ENCODE peak calls at places on chromosomes 6 and 20, in seven cellular contexts. J is ovary, Y is heart left ventricle, X is A673, T is adrenal gland, V is mesendoderm, C is HCT116. U is an unnamed sample. For H3K4me1, the result is how much of the 10 kb centered on the place peaks cover.

GRCh38 chr6:96899019-96899418 is 1.3 kb upstream of the NDUFAF4 start:
- DNase-seq in J (no peak), Y (no peak), X (peak), T (peak), V (peak), C (peak), U (no peak)

GRCh38 chr6:170129691-170130171 is 161.1 kb downstream of the DLL1 start:
- DNase-seq in J (peak), Y (peak), X (peak), T (peak), V (no peak), C (no peak), U (no peak)

GRCh38 chr6:42702200-42702599 is 20.2 kb downstream of the PRPH2 start:
- DNase-seq in J (no peak), Y (no peak), X (no peak), T (no peak), V (peak), C (peak), U (no peak)

GRCh38 chr20:50224553-50225255 is 34.1 kb downstream of the CEBPB start:
- DNase-seq in J (peak), Y (peak), X (no peak), T (peak), V (peak), C (no peak), U (no peak)

GRCh38 chr6:474454-475185 is 83.1 kb downstream of the IRF4 start:
- DNase-seq in J (no peak), Y (no peak), X (no peak), T (no peak), V (peak), C (no peak), U (no peak)

GRCh38 chr6:14695579-14695978 is 550.3 kb upstream of the JARID2 start:
- DNase-seq in J (no peak), Y (no peak), X (no peak), T (no peak), V (no peak), C (no peak), U (no peak)

GRCh38 chr20:58544301-58544700 is 29.1 kb upstream of the APCDD1L start:
- DNase-seq in J (no peak), Y (no peak), X (no peak), T (no peak), V (peak), C (no peak), U (no peak)

GRCh38 chr6:136066005-136066404 is 184.1 kb downstream of the MTFR2 start:
- DNase-seq in J (no peak), Y (no peak), X (no peak), T (no peak), V (no peak), C (no peak), U (no peak)

GRCh38 chr6:121436966-121437756 is 1.7 kb downstream of the GJA1 start:
- DNase-seq in J (peak), Y (peak), X (peak), T (peak), V (peak), C (no peak), U (no peak)

GRCh38 chr20:59240006-59240405 is 60.4 kb upstream of the EDN3 start:
- DNase-seq in J (no peak), Y (no peak), X (no peak), T (no peak), V (peak), C (no peak), U (no peak)

GRCh38 chr20:39269493-39270217 is 307.5 kb downstream of the DHX35 start:
- DNase-seq in J (no peak), Y (no peak), X (no peak), T (no peak), V (no peak), C (no peak), U (no peak)

GRCh38 chr20:3843490-3843889 is 3.1 kb upstream of the MAVS start:
- DNase-seq in J (no peak), Y (no peak), X (no peak), T (no peak), V (no peak), C (peak), U (no peak)

GRCh38 chr6:168363302-168363701 is 43.7 kb upstream of the DACT2 start:
- DNase-seq in J (no peak), Y (no peak), X (no peak), T (no peak), V (no peak), C (no peak), U (no peak)

GRCh38 chr6:31861919-31862343 is 690 bp downstream of the NEU1 start:
- DNase-seq in J (peak), Y (no peak), X (no peak), T (no peak), V (no peak), C (no peak), U (no peak)

GRCh38 chr6:148746363-148747144 is at the start of gene UST:
- DNase-seq in J (peak), Y (peak), X (peak), T (peak), V (peak), C (peak), U (peak)

GRCh38 chr6:26199773-26200728 is 112.8 kb downstream of the HFE start:
- DNase-seq in J (no peak), Y (peak), X (peak), T (peak), V (no peak), C (peak), U (no peak)

GRCh38 chr20:8755340-8756118 is 313.4 kb upstream of the PLCB4 start:
- DNase-seq in J (no peak), Y (no peak), X (no peak), T (no peak), V (no peak), C (no peak), U (no peak)

GRCh38 chr20:47357296-47358051 is 975 bp upstream of the ZMYND8 start:
- DNase-seq in J (peak), Y (peak), X (peak), T (peak), V (peak), C (peak), U (no peak)

GRCh38 chr6:55917756-55918415 is 42.5 kb upstream of the BMP5 start:
- DNase-seq in J (no peak), Y (no peak), X (peak), T (no peak), V (no peak), C (no peak), U (no peak)

GRCh38 chr6:85496856-85497255 is 47.0 kb downstream of the NT5E start:
- DNase-seq in J (no peak), Y (no peak), X (no peak), T (no peak), V (no peak), C (no peak), U (no peak)

GRCh38 chr20:34949120-34949519 is 6.5 kb downstream of the GSS start:
- DNase-seq in J (no peak), Y (no peak), X (no peak), T (no peak), V (no peak), C (no peak), U (no peak)

GRCh38 chr20:11103866-11104265 is 430.1 kb upstream of the JAG1 start:
- DNase-seq in J (no peak), Y (no peak), X (no peak), T (no peak), V (no peak), C (no peak), U (no peak)

GRCh38 chr20:24695529-24696225 is 226.2 kb downstream of the SYNDIG1 start:
- DNase-seq in J (no peak), Y (peak), X (no peak), T (no peak), V (no peak), C (no peak), U (no peak)

GRCh38 chr6:21392177-21392576 is 201.4 kb upstream of the SOX4 start:
- DNase-seq in J (no peak), Y (no peak), X (no peak), T (no peak), V (no peak), C (no peak), U (no peak)

GRCh38 chr6:105601541-105602174 is 198.8 kb upstream of the PREP start:
- DNase-seq in J (peak), Y (peak), X (no peak), T (peak), V (peak), C (no peak), U (no peak)

GRCh38 chr6:50868466-50868865 is 49.8 kb downstream of the TFAP2B start:
- DNase-seq in J (no peak), Y (no peak), X (no peak), T (no peak), V (peak), C (no peak), U (no peak)

GRCh38 chr20:15656124-15656523 is 917.1 kb downstream of the KIF16B start:
- DNase-seq in J (no peak), Y (no peak), X (no peak), T (no peak), V (no peak), C (no peak), U (no peak)

GRCh38 chr6:105135056-105135455 is 44.8 kb downstream of the POPDC3 start:
- DNase-seq in J (no peak), Y (no peak), X (peak), T (no peak), V (peak), C (no peak), U (no peak)

GRCh38 chr20:16437387-16437990 is 135.8 kb downstream of the KIF16B start:
- DNase-seq in J (no peak), Y (no peak), X (no peak), T (no peak), V (no peak), C (no peak), U (no peak)

GRCh38 chr20:30811896-30812671 is 445.4 kb upstream of the DEFB115 start:
- DNase-seq in J (no peak), Y (no peak), X (no peak), T (peak), V (peak), C (no peak), U (no peak)

GRCh38 chr6:21539621-21540100 is 53.9 kb upstream of the SOX4 start:
- DNase-seq in J (no peak), Y (no peak), X (no peak), T (no peak), V (peak), C (no peak), U (no peak)

GRCh38 chr6:157460182-157460999 is 79.4 kb downstream of the ZDHHC14 start:
- DNase-seq in J (no peak), Y (no peak), X (no peak), T (no peak), V (no peak), C (no peak), U (no peak)

GRCh38 chr6:42710316-42710715 is 12.1 kb downstream of the PRPH2 start:
- DNase-seq in J (no peak), Y (no peak), X (no peak), T (no peak), V (peak), C (no peak), U (no peak)

DNA sequence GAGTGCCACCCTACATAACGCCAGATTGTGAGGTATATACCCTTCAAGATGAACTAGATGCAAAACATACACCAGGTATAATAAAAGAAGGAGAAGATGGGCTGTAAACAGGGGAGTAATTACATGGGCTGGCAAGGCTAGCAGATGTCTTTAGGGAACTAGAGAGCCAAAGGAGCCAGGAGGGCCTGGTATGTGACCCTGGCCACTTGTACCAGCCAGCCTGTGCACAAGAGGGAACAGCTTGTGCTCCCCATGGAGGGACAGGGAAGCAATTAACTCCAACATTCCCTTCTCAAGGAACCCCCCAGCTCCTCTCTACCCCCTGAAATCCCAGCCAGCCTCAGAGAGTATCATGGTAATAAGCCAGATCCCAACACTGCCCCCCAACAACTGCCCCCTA is 139.9 kb downstream of the HIVEP2 start:
- DNase-seq in J (no peak), Y (no peak), X (no peak), T (no peak), V (no peak), C (no peak), U (no peak)
- H3K4me1 ChIP-seq in J (under half), Y (under half), X (under half), T (under half), V (under half), C (under half), U (under half)

GRCh38 chr20:37647946-37648345 is 45.9 kb upstream of the CTNNBL1 start:
- DNase-seq in J (no peak), Y (no peak), X (no peak), T (no peak), V (no peak), C (no peak), U (no peak)

GRCh38 chr20:37651932-37652331 is 41.9 kb upstream of the CTNNBL1 start:
- DNase-seq in J (no peak), Y (no peak), X (peak), T (no peak), V (peak), C (peak), U (peak)

GRCh38 chr20:37649635-37650244 is 44.1 kb upstream of the CTNNBL1 start:
- DNase-seq in J (no peak), Y (no peak), X (no peak), T (no peak), V (no peak), C (no peak), U (no peak)

GRCh38 chr20:37650661-37651060 is 43.2 kb upstream of the CTNNBL1 start:
- DNase-seq in J (no peak), Y (no peak), X (no peak), T (no peak), V (no peak), C (no peak), U (no peak)

GRCh38 chr20:37649017-37649416 is 44.8 kb upstream of the CTNNBL1 start:
- DNase-seq in J (no peak), Y (no peak), X (no peak), T (peak), V (no peak), C (no peak), U (no peak)
- H3K4me3 ChIP-seq in J (no peak), Y (no peak), X (no peak), T (no peak), V (no peak), C (no peak), U (no peak)

GRCh38 chr6:13450628-13451027 is 36.8 kb downstream of the GFOD1 start:
- DNase-seq in J (no peak), Y (no peak), X (no peak), T (no peak), V (no peak), C (no peak), U (no peak)
- H3K4me1 ChIP-seq in J (under half), Y (half or more), X (under half), T (under half), V (under half), C (under half), U (under half)

DNA sequence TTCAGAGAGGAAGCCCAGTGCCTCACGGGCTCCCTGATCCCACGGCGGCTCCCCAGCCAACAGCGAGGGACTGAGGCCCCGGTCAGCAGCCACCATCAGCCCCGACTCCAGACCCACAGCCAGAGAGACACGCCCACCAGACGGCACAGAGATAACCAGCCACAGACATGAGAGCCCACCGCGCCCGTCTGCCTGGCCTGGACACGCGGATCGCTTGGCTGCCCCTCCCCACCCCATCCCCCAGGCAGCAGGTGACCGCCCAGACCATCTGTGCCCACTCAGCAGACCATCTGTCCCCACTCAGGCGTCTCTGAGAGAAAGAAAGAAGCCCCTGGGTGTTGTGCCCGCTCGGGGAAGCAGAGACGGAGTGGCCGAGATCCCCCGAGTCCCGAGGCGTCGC is 55.5 kb upstream of the CHRNA4 start:
- DNase-seq in J (no peak), Y (no peak), X (no peak), T (no peak), V (no peak), C (no peak), U (no peak)
- H3K4me3 ChIP-seq in J (no peak), Y (no peak), X (no peak), T (no peak), V (no peak), C (no peak), U (no peak)

U was measured in iPS DF 6.9.